ENCODE peak calls at places on chromosome 5, in four cellular contexts. E is CD8-positive, alpha-beta T cell; I is adrenal gland; K is astrocyte. R is an unnamed sample.

GRCh38 chr5:170681013-170681433 is 102.5 kb upstream of the GABRP start:
- DNase-seq in K (peak), I (peak), E (no peak), R (no peak)

GRCh38 chr5:61231813-61232212 is 69.5 kb upstream of the SMIM15 start:
- DNase-seq in I (no peak), K (no peak), E (no peak), R (no peak)

GRCh38 chr5:141001466-141001853 is 35.2 kb downstream of the PCDHAC2 start:
- DNase-seq in I (no peak), E (no peak), K (no peak), R (no peak)

GRCh38 chr5:170809551-170809950 is 26.0 kb downstream of the GABRP start:
- DNase-seq in E (no peak), I (peak), K (peak), R (no peak)

GRCh38 chr5:4627887-4628286 is 512.2 kb upstream of the ADAMTS16 start:
- DNase-seq in E (no peak), I (no peak), K (no peak), R (no peak)

GRCh38 chr5:88674262-88675158 is 208.5 kb downstream of the MEF2C start:
- DNase-seq in K (peak), I (peak), E (no peak), R (no peak)

GRCh38 chr5:135887881-135888614 is 7.6 kb downstream of the IL9 start:
- DNase-seq in E (no peak), K (peak), I (no peak), R (no peak)

GRCh38 chr5:177194278-177194677 is 60.7 kb downstream of the NSD1 start:
- DNase-seq in K (peak), I (peak), E (no peak), R (no peak)

GRCh38 chr5:135313405-135313804 is 85.6 kb downstream of the MACROH2A1 start:
- DNase-seq in K (no peak), E (no peak), I (no peak), R (no peak)

GRCh38 chr5:89282832-89283510 is 400.0 kb upstream of the MEF2C start:
- DNase-seq in E (no peak), K (peak), I (no peak), R (no peak)

GRCh38 chr5:179497636-179498365 is 52.6 kb upstream of the RUFY1 start:
- DNase-seq in K (no peak), I (no peak), E (no peak), R (no peak)

GRCh38 chr5:78221964-78222451 is 72.5 kb downstream of the AP3B1 start:
- DNase-seq in E (no peak), K (no peak), I (no peak), R (no peak)

GRCh38 chr5:139760066-139761056 is 35.2 kb upstream of the PSD2 start:
- DNase-seq in E (no peak), K (peak), I (peak), R (no peak)

GRCh38 chr5:114678778-114679177 is 316.9 kb downstream of the KCNN2 start:
- DNase-seq in K (no peak), I (no peak), E (no peak), R (no peak)

GRCh38 chr5:85838781-85839180 is 779.0 kb upstream of the COX7C start:
- DNase-seq in I (no peak), E (no peak), K (no peak), R (no peak)

GRCh38 chr5:143146161-143146560 is 257.3 kb downstream of the NR3C1 start:
- DNase-seq in K (no peak), I (no peak), E (no peak), R (no peak)

DNA sequence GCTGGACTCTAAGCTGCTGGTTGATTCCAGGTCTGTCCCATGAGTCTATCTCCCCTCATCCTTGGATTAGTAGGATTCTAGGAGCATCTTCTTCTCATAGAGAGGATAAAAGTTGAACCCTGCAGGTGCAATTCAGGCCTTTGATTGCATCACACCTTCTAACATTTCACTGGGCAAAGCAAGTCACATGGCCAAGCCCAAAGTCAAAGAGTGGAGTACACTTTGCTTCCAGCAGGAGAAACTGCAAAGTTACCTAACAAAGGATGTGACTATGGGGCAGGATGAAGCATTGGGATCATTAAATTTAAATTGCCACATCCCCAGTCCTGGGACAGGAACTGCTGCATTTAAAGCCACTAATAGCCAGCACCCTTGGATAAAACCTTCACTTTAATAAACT is 51.0 kb upstream of the EGFLAM start:
- DNase-seq in E (no peak), I (no peak), K (no peak), R (no peak)
- TF ChIP-seq CTCF in E (no peak), I (no peak), K (no peak), R (no peak)

DNA sequence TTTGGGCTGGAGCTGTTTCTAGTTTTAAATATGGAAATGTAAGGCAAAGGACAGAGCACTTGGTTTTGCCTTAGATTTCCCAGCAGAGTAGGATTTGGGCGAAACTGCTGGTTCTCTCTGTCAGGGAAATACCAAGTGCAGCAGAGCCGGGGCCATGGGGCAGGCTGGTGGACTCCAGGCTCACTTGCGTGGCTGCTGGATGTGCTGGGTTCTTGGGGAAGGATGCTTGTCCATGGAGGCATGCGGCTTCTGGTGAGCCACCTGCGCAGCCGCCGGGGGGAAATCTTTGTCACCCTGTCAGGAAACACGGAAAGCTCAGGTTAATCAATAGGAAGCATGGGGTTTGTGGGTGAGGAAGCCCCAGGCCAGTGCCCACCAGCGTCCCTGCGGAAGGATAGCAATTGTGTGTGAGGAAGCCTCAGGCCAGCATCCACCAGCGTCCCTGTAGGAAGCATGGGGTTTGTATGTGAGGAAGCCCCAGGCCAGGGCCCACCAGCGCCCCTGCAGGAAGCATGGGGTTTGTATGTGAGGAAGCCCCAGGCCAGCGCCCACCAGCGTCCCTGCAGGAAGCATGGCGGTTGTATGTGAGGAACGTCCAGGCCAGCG is 80.1 kb downstream of the DAP start:
- DNase-seq in K (no peak), E (no peak), I (no peak), R (peak)
- TF ChIP-seq CTCF in K (no peak), E (no peak), I (no peak), R (no peak)

DNA sequence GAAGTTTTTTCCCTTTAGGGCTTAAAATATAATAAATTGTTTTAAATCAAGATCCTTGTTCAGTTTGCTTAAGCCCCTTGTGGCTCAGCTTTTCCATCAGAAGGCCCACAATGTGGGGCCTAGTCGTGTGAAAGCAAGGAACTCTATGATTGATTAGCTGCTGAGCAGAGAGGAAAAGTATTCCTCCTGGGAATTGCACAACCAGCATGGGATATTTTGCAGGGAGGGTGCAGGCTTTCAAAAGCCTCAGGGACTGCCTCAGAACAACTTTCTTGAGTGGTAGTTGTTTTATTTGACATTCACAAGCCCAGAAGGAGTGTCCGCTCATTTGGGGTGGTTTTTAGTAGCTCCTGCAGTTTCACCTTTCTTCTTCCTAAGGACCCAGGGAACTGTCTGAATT is 19.8 kb downstream of the TTC23L start:
- DNase-seq in I (no peak), K (peak), E (no peak), R (no peak)
- TF ChIP-seq CTCF in I (no peak), K (no peak), E (no peak), R (no peak)

GRCh38 chr5:108345541-108346171 is 36.2 kb downstream of the FBXL17 start:
- DNase-seq in I (no peak), E (no peak), K (peak), R (no peak)
- TF ChIP-seq CTCF in I (peak), E (peak), K (peak), R (peak)

GRCh38 chr5:127957183-127957582 is 126.4 kb upstream of the SLC12A2 start:
- DNase-seq in K (peak), E (no peak), I (peak), R (no peak)
- TF ChIP-seq CTCF in K (no peak), E (no peak), I (peak), R (peak)

DNA sequence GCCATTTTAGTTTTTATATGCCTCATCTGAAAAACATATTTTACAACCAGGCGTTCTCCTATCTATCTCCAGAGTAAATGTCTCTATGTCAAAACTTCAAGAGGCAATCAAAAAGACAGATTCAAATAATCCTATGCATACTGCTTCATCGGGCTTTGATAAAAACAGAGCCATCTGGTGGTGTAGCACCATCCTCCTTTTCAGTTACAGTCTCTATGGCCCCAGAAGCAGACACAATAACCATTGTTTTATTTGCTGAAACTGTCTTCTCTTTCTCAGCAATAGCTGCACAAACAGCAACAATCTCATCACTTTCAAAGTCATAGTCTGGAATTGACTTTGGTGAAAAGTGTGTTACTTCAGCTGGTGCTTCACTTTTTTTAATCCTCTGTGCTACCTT is 36.3 kb downstream of the PTGER4 start:
- DNase-seq in E (no peak), I (no peak), K (no peak), R (no peak)
- TF ChIP-seq CTCF in E (no peak), I (no peak), K (peak), R (peak)

DNA sequence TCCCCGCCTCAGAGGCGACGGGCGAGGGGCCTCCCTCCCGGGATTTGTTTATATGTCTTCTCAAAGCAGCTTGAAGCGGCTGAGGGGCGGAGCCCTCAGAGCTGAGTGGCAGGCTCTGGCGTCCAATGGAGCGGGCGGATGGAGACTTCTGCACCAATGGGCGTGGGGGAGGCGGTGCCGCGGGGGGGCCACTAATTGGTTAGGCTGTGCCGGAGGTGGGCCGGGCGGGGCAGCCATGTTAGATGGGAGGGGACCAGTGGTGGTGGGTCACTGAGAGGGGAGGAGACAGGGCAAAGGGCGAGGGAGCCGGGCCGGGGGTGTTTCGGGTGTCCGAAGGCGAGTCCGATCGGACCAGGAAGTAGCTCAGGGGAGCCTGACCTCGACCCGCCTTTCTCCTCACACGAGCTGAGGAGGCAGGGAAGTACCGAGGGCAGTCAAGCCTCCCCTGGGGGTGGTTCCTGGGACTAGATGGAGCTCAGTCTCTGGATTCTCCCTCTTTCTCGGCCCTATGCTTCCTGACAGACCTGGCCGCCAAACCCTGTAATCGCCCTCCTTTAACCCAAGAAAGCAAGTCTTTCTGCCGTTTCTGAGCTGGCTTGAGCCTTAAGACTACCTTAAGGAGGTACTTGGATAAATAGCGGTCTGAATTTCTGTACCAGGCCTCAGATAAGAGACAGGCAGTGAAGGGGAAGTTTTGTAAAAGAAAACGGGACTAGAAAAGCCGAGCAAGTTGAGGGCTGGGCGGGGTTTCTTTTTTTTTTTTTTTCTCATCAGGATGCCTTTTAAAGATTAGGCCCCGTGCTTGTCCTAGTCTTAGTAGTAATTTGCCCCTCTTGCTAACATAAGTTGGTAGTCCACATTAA is 1.1 kb downstream of the CREBRF start:
- DNase-seq in I (peak), E (peak), K (peak), R (peak)
- TF ChIP-seq CTCF in I (peak), E (no peak), K (no peak), R (peak)

DNA sequence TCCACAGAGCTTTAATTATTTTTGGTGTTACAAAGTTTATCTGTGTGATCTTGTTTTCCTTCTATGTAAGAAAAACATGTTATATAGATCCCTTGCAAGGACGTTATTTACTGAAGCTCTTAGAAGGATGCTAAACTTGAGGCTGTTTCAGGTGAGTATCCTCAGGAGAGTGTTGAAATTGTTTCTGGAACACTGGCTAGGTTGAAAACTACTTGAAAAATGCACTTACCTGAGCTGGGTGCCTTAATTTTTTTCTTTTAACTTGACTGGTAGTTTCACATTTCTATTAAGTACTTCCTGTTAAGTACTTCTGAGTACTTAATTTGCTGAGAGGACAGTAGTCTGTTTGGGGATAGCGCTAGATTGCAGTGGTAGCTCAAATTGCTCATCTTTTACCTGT is 18.1 kb downstream of the GPBP1 start:
- DNase-seq in I (no peak), E (no peak), K (no peak), R (no peak)
- TF ChIP-seq CTCF in I (no peak), E (no peak), K (no peak), R (no peak)

GRCh38 chr5:124072570-124072969 is 560.6 kb downstream of the CSNK1G3 start:
- DNase-seq in K (no peak), E (no peak), I (no peak), R (no peak)
- TF ChIP-seq CTCF in K (no peak), E (no peak), I (no peak), R (no peak)

GRCh38 chr5:73705364-73705763 is 79.4 kb downstream of the ARHGEF28 start:
- DNase-seq in I (no peak), K (no peak), E (no peak), R (no peak)
- TF ChIP-seq CTCF in I (no peak), K (no peak), E (no peak), R (no peak)